ENCODE peak calls at places on chromosomes 4 and X, in ten cellular contexts. C is suprapubic skin, I is A549, G is HepG2, R is esophagus muscularis mucosa, Y is tibial nerve, V is transverse colon, Z is H1, E is K562, S is sigmoid colon. K is an unnamed sample.

GRCh38 chrX:124555036-124555595 is 208.8 kb downstream of the SH2D1A start:
- DNase-seq in C (no peak), I (no peak), G (no peak), R (no peak), Y (no peak), V (no peak), Z (no peak), E (no peak), S (no peak), K (no peak)

GRCh38 chr4:164959896-164960295 is 17.6 kb downstream of the TRIM61 start:
- DNase-seq in C (no peak), I (no peak), G (no peak), R (no peak), Y (no peak), V (no peak), Z (no peak), E (no peak), S (no peak), K (no peak)

GRCh38 chrX:53262918-53263394 is 18.4 kb downstream of the IQSEC2 start:
- DNase-seq in C (no peak), I (peak; percentile 78), G (no peak), R (no peak), Y (no peak), V (no peak), Z (no peak), E (peak; percentile 43), S (no peak), K (no peak)

GRCh38 chr4:155590751-155591150 is 75.9 kb upstream of the GUCY1A1 start:
- DNase-seq in C (no peak), I (no peak), G (no peak), R (no peak), Y (no peak), V (no peak), Z (no peak), E (no peak), S (peak; percentile 86), K (no peak)

GRCh38 chr4:121696140-121696640 is 590 bp downstream of the ANXA5 start:
- DNase-seq in C (peak; percentile 92), I (peak; percentile 63), G (peak; percentile 39), R (peak; percentile 95), Y (peak; percentile 77), V (peak; percentile 76), Z (peak; percentile 80), E (no peak), S (peak; percentile 94), K (peak; percentile 88)

GRCh38 chr4:152572417-152573086 is 36.7 kb upstream of the FBXW7 start:
- DNase-seq in C (no peak), I (peak; percentile 4), G (no peak), R (no peak), Y (no peak), V (no peak), Z (no peak), E (no peak), S (no peak), K (no peak)

GRCh38 chr4:137474711-137475301 is 57.5 kb downstream of the PCDH18 start:
- DNase-seq in C (no peak), I (no peak), G (no peak), R (no peak), Y (no peak), V (no peak), Z (no peak), E (no peak), S (no peak), K (no peak)

GRCh38 chr4:139951051-139951450 is 202.9 kb downstream of the MAML3 start:
- DNase-seq in C (no peak), I (no peak), G (no peak), R (no peak), Y (no peak), V (no peak), Z (no peak), E (no peak), S (no peak), K (no peak)

GRCh38 chr4:70842761-70843435 is 3.2 kb upstream of the GRSF1 start:
- DNase-seq in C (no peak), I (no peak), G (peak; percentile 25), R (no peak), Y (no peak), V (no peak), Z (no peak), E (no peak), S (no peak), K (no peak)

GRCh38 chr4:170750519-170750918 is 660.8 kb upstream of the AADAT start:
- DNase-seq in C (no peak), I (peak; percentile 1), G (no peak), R (no peak), Y (no peak), V (no peak), Z (no peak), E (no peak), S (no peak), K (no peak)

GRCh38 chrX:17038681-17039161 is 92.3 kb downstream of the REPS2 start:
- DNase-seq in C (no peak), I (no peak), G (no peak), R (no peak), Y (peak; percentile 5), V (peak; percentile 19), Z (no peak), E (no peak), S (peak; percentile 81), K (peak; percentile 53)

GRCh38 chr4:147822128-147822527 is 90.2 kb downstream of the ARHGAP10 start:
- DNase-seq in C (peak; percentile 88), I (peak; percentile 7), G (peak; percentile 39), R (peak; percentile 95), Y (peak; percentile 98), V (peak; percentile 58), Z (no peak), E (no peak), S (peak; percentile 94), K (peak; percentile 97)

GRCh38 chrX:130086414-130087207 is 23.7 kb downstream of the ELF4 start:
- DNase-seq in C (no peak), I (no peak), G (no peak), R (no peak), Y (no peak), V (peak; percentile 56), Z (no peak), E (no peak), S (no peak), K (no peak)

GRCh38 chrX:109855501-109855900 is 122.4 kb upstream of the ACSL4 start:
- DNase-seq in C (no peak), I (no peak), G (peak; percentile 63), R (no peak), Y (no peak), V (no peak), Z (no peak), E (no peak), S (no peak), K (no peak)

GRCh38 chr4:74000301-74000700 is 1.8 kb upstream of the CXCL5 start:
- DNase-seq in C (no peak), I (no peak), G (no peak), R (no peak), Y (no peak), V (no peak), Z (no peak), E (no peak), S (no peak), K (no peak)

GRCh38 chr4:73998040-73999011 is at the start of gene CXCL5:
- DNase-seq in C (no peak), I (peak; percentile 92), G (no peak), R (no peak), Y (no peak), V (peak; percentile 16), Z (peak; percentile 78), E (no peak), S (no peak), K (peak; percentile 34)
- H3K4me3 ChIP-seq in C (peak within 1 kb of the TSS; percentile 23), I (peak within 1 kb of the TSS; percentile 52), G (no peak within 1 kb of the TSS), R (peak within 1 kb of the TSS; percentile 35), Y (no peak within 1 kb of the TSS), V (no peak within 1 kb of the TSS), Z (peak within 1 kb of the TSS; percentile 53), E (no peak within 1 kb of the TSS), S (peak within 1 kb of the TSS; percentile 24), K (no peak within 1 kb of the TSS)

GRCh38 chrX:94204524-94204923 is 530.5 kb downstream of the FAM133A start:
- DNase-seq in C (no peak), I (no peak), G (no peak), R (no peak), Y (no peak), V (no peak), Z (no peak), E (no peak), S (no peak), K (no peak)
- TF ChIP-seq EP300 in C (no peak), I (no peak), G (no peak), R (no peak), Y (no peak), V (no peak), Z (no peak), E (no peak), S (no peak), K (no peak)

GRCh38 chrX:136851526-136851925 is 29.0 kb downstream of the RBMX start:
- DNase-seq in C (no peak), I (no peak), G (no peak), R (no peak), Y (no peak), V (no peak), Z (no peak), E (no peak), S (no peak), K (no peak)

GRCh38 chrX:136849395-136849794 is 31.1 kb downstream of the RBMX start:
- DNase-seq in C (no peak), I (no peak), G (no peak), R (no peak), Y (no peak), V (no peak), Z (no peak), E (no peak), S (no peak), K (no peak)

GRCh38 chrX:136850441-136851175 is 29.9 kb downstream of the RBMX start:
- DNase-seq in C (no peak), I (no peak), G (no peak), R (no peak), Y (no peak), V (no peak), Z (no peak), E (no peak), S (no peak), K (no peak)

GRCh38 chrX:136847874-136848273 is 32.7 kb downstream of the RBMX start:
- DNase-seq in C (no peak), I (no peak), G (no peak), R (no peak), Y (no peak), V (no peak), Z (no peak), E (peak; percentile 48), S (no peak), K (no peak)
- TF ChIP-seq POLR2A in C (no peak), I (no peak), G (no peak), R (no peak), Y (no peak), V (no peak), Z (no peak), E (no peak), S (no peak), K (no peak)

DNA sequence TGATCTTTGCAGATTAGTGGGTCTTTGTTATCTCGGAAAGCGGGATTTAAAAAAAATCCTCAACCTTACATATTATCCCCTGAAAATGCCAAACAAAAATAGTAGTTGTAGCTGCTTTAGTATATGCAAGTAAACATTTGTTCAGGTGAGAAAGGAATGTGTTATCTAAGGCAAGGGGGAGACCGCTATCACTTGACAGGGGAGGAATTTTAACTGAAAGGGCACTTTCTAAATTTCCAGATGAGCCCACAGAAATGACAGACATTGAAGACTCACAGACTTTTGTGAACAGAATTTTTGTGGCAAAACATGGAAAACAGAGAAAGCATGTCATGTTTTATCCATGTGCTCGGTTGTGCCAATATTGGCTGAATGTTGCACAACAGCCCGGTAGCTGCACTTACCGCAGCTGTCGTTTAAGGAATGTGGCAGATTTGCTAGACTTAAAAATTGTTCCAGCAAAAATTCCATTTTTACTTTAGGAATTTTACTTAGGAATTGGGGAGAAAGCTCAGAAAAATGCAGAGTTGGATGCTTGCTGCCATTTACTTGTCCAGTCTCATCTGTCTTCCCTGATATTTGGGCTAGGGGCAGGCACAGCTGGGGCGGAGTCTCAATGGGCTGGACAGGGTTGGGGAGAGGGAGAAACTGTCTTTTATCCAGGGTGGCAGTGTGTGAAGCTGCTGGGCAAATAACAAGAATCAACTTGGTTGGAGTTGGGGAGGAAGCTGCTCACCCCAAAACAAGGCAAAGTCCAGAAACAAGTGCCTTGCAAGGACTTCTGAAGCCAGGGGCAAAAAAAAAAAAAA is 94.6 kb upstream of the RPS6KA3 start:
- DNase-seq in C (no peak), I (peak; percentile 53), G (peak; percentile 56), R (no peak), Y (peak; percentile 31), V (no peak), Z (no peak), E (no peak), S (no peak), K (no peak)
- H3K4me3 ChIP-seq in C (no peak overlapping the region), I (peak overlapping the region; percentile 26), G (peak overlapping the region; percentile 22), R (no peak overlapping the region), Y (no peak overlapping the region), V (no peak overlapping the region), Z (no peak overlapping the region), E (no peak overlapping the region), S (no peak overlapping the region), K (no peak overlapping the region)